ENCODE peak calls at places on chromosomes 13 and 19, in ten cellular contexts. O is AG04450, M is A673, B is ascending aorta, N is PC-3, Y is AG09309, J is PC-9, F is fibroblast of lung, Z is AG10803, A is IMR-90. U is an unnamed sample.

GRCh38 chr13:94710081-94710809 is 2.1 kb downstream of the SOX21 start:
- DNase-seq in F (no peak), A (no peak), O (no peak), J (no peak), Z (no peak), B (no peak), M (no peak), Y (no peak), N (peak; percentile 37), U (no peak)

GRCh38 chr13:25171517-25172302 is at the start of gene AMER2:
- DNase-seq in A (no peak), N (no peak), J (no peak), B (no peak), O (no peak), M (peak; percentile 86), Y (no peak), F (peak; percentile 11), Z (peak; percentile 4), U (no peak)

GRCh38 chr19:38988632-38989031 is 13.1 kb upstream of the FBXO17 start:
- DNase-seq in J (no peak), Z (no peak), N (no peak), M (no peak), O (no peak), F (no peak), Y (no peak), A (no peak), B (no peak), U (no peak)

GRCh38 chr19:19777692-19778091 is 43.9 kb downstream of the ZNF506 start:
- DNase-seq in M (no peak), O (no peak), N (no peak), J (no peak), A (no peak), Y (no peak), F (no peak), Z (no peak), B (no peak), U (no peak)

GRCh38 chr19:43525836-43526771 is 897 bp downstream of the ETHE1 start:
- DNase-seq in J (no peak), M (no peak), F (no peak), Y (no peak), A (peak; percentile 9), Z (no peak), N (peak; percentile 18), O (no peak), B (no peak), U (no peak)

GRCh38 chr13:63408227-63409202 is 1992.9 kb upstream of the PCDH20 start:
- DNase-seq in O (no peak), J (no peak), B (no peak), Y (no peak), Z (peak; percentile 12), A (peak; percentile 50), N (no peak), M (peak; percentile 56), F (peak; percentile 38), U (no peak)

GRCh38 chr13:50378513-50378970 is 363.3 kb downstream of the KCNRG start:
- DNase-seq in Z (no peak), M (no peak), O (no peak), Y (no peak), J (no peak), B (no peak), F (no peak), A (no peak), N (no peak), U (no peak)

GRCh38 chr13:20002766-20003165 is 44.2 kb downstream of the ZMYM2 start:
- DNase-seq in M (no peak), Y (no peak), A (no peak), Z (no peak), N (no peak), B (no peak), O (no peak), F (no peak), J (no peak), U (no peak)

GRCh38 chr19:1286451-1286858 is 782 bp downstream of the EFNA2 start:
- DNase-seq in Y (no peak), Z (no peak), J (no peak), N (no peak), B (no peak), M (no peak), F (no peak), O (no peak), A (no peak), U (no peak)

GRCh38 chr19:1284979-1285736 is 515 bp upstream of the EFNA2 start:
- DNase-seq in F (no peak), M (no peak), Z (no peak), N (no peak), Y (no peak), O (no peak), J (no peak), A (no peak), B (no peak), U (no peak)

GRCh38 chr19:1284293-1284978 is 1.2 kb upstream of the EFNA2 start:
- DNase-seq in M (no peak), Z (no peak), B (no peak), J (no peak), F (no peak), A (no peak), Y (no peak), O (no peak), N (no peak), U (no peak)

GRCh38 chr19:1286859-1287621 is 1.4 kb downstream of the EFNA2 start:
- DNase-seq in M (no peak), F (no peak), O (no peak), B (no peak), A (no peak), J (no peak), Z (no peak), N (no peak), Y (no peak), U (no peak)

GRCh38 chr19:1285737-1286360 is at the start of gene EFNA2:
- DNase-seq in J (no peak), N (no peak), Y (no peak), A (no peak), M (no peak), O (no peak), Z (no peak), B (no peak), F (no peak), U (no peak)
- TF ChIP-seq CTCF in J (no peak), N (no peak), Y (no peak), A (peak; percentile 6), M (no peak), O (no peak), Z (no peak), B (no peak), F (no peak), U (no peak)

DNA sequence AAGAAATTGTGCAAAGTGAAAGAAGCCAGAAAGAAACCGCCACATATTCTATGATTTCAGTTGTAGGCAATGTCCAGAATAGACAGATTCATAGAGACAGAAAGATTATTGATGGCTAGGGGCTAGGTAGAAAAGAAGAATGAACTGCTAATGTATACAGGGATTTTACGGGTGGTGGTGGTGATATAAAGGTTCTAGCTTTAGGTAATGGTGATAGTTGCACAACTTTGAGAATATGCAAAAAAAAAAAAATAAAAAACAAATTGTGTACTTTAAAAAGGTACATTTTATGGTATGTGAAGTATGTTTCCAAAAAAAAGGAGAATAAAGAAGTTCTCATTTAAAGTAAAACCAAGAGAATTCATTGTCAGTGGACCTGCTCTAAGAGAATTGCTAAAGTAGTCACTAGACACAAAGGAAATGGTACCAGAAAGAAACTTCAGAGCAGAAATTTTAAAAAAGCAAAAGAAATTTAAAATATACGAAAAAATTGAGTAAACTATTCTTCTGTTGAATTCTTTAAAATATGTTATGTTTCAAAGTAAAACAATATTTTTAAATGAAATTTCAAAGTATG is 680.1 kb downstream of the UQCRFS1 start:
- DNase-seq in J (no peak), B (no peak), F (no peak), Z (no peak), N (no peak), M (no peak), O (no peak), A (no peak), Y (no peak), U (no peak)
- TF ChIP-seq CTCF in J (no peak), B (no peak), F (no peak), Z (no peak), N (no peak), M (no peak), O (no peak), A (no peak), Y (no peak), U (no peak)

DNA sequence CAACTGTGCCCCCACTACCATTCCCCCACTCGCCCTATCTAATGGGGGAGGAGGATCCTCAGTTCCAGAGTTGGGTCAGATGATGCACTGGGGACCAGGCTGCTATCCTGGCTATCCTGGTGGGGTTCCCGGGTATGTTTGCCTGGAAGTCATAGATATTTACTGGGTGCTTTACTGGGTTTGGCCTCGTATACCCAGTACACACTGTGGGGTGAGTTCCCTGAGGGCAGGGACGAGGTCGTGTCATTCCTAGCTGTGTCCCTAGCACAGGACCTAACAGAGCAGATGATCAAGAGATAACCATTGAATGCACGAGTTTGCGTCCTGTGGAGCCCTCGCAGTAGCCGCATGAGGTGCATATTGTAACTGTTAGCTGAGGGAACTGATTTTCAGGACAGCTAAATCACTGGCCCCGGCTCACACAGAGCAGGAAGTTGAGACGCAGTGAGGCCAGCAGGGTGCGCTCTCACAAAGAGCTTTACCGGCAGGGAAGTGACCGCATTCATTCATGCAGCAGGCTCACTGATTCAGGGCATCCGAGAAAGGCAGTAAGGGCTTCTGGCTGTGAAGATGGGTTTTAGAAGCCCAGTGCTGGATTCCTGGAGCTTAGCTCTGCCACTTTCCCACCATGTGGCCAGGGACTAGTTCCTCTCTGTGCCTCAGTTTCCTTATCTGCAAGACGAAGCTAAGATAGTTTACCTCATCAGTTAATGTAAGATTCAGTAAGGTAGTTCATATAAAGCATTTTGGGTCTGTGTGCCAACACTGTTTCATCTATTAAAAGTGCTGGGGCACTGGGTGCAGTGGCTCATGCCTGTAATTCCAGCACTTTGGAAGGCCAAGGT is 6.0 kb downstream of the RUVBL2 start:
- DNase-seq in O (peak; percentile 43), Y (no peak), F (peak; percentile 62), J (no peak), Z (peak; percentile 74), B (no peak), N (peak; percentile 51), M (peak; percentile 89), A (peak; percentile 67), U (no peak)
- TF ChIP-seq CTCF in O (peak; percentile 85), Y (peak; percentile 80), F (peak; percentile 61), J (peak; percentile 71), Z (peak; percentile 82), B (peak; percentile 51), N (peak; percentile 68), M (peak; percentile 94), A (peak; percentile 71), U (peak; percentile 85)

GRCh38 chr13:113456116-113456702 is 2.9 kb upstream of the ADPRHL1 start:
- DNase-seq in B (no peak), F (no peak), M (no peak), Y (no peak), A (no peak), N (no peak), O (no peak), J (no peak), Z (no peak), U (no peak)

GRCh38 chr13:113460599-113460998 is 7.3 kb upstream of the ADPRHL1 start:
- DNase-seq in B (no peak), J (no peak), Z (no peak), Y (no peak), F (no peak), A (no peak), M (no peak), O (no peak), N (no peak), U (no peak)

GRCh38 chr13:113460064-113460555 is 6.8 kb upstream of the ADPRHL1 start:
- DNase-seq in O (no peak), A (no peak), J (no peak), B (no peak), Y (no peak), F (no peak), N (no peak), Z (no peak), M (no peak), U (no peak)

GRCh38 chr13:113457510-113457909 is 4.2 kb upstream of the ADPRHL1 start:
- DNase-seq in O (no peak), A (no peak), N (no peak), B (peak; percentile 46), Z (no peak), F (no peak), J (no peak), Y (no peak), M (no peak), U (no peak)

DNA sequence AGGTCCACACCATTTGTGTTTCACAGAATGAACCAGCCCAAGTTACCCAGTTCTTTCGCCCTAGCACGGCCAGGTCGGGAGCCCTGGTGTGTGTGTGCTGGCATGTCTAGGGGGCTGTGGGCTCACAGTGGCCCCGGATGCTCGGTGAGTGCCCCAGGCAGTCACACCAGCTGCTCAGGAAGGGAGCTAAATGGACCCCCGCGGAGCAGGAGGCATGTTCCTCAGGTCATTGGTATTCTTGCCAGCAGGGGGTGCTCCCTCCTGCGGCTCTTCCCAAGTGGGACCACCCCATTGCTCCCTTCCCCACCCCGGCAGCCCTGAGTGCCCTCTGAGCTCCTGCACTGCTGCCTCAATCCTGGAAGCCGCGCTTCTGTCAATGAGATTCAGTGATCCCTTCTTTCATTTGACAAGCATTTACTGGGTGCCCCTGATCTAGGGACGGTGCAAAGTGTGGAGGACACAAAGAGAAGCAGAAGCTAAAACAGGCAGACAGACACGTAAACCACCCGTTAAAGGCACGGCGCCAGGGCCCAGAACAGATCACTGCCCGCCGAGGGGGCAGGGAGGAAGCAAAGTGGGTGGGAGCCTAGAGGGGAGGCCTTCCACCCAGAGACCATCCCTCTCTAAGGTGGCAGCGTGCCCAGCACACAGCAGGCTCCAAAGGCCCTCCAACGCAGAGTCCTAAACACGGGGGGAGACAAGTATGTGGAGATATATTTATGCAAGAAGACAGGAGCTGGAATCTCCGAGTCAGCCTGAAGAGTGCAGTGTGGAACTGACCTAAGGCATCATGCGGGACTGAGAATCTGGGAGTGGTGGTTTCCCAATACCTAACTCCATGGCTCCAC is 5.2 kb upstream of the ADPRHL1 start:
- DNase-seq in F (peak; percentile 42), J (no peak), O (peak; percentile 13), A (peak; percentile 55), N (no peak), M (peak; percentile 93), Y (no peak), B (no peak), Z (no peak), U (no peak)
- TF ChIP-seq CTCF in F (peak; percentile 17), J (peak; percentile 49), O (peak; percentile 64), A (peak; percentile 37), N (peak; percentile 49), M (peak; percentile 44), Y (peak; percentile 40), B (no peak), Z (peak; percentile 28), U (peak; percentile 55)